ENCODE peak calls at places on chromosome X, in seven cellular contexts. U is T-helper 9 cell; G is H4; H is stimulated activated CD4-positive, alpha-beta T cell treated with anti-CD3 and anti-CD28 coated beads, Interleukin-12 subunit alpha, Interleukin-12 subunit beta, amount 100 ng/mL, for 48 hours; W is OCI-M1; T is thyroid gland; D is stimulated activated naive CD4-positive, alpha-beta T cell. Y is an unnamed sample.
A peak's percentile ranks its signal among the peaks of the same experiment; 100 is the strongest.

GRCh38 chrX:44569122-44569521 is 26.5 kb upstream of the FUNDC1 start:
- DNase-seq in W (no peak), U (no peak), H (no peak), T (no peak), G (peak; percentile 27), D (no peak), Y (no peak)

GRCh38 chrX:47623540-47624027 is 3.9 kb upstream of the SYN1 start:
- DNase-seq in U (peak; percentile 12), H (no peak), G (no peak), D (peak; percentile 78), T (peak; percentile 42), W (peak; percentile 56), Y (peak; percentile 65)

GRCh38 chrX:14872355-14872754 is 514 bp downstream of the FANCB start:
- DNase-seq in H (no peak), D (no peak), G (no peak), W (no peak), T (no peak), U (no peak), Y (no peak)

GRCh38 chrX:67544871-67545771 is 1.3 kb downstream of the AR start:
- DNase-seq in W (no peak), D (no peak), H (no peak), U (no peak), G (peak; percentile 14), T (peak; percentile 17), Y (no peak)

GRCh38 chrX:2610246-2611170 is 80.6 kb upstream of the CD99 start:
- DNase-seq in D (no peak), W (no peak), U (no peak), G (no peak), T (no peak), H (no peak), Y (no peak)

GRCh38 chrX:120459313-120459712 is 9.8 kb downstream of the LAMP2 start:
- DNase-seq in D (no peak), T (no peak), G (no peak), U (no peak), W (no peak), H (no peak), Y (no peak)

GRCh38 chrX:16239211-16239610 is 71.9 kb downstream of the MAGEB17 start:
- DNase-seq in T (peak; percentile 2), D (no peak), W (peak; percentile 1), H (peak; percentile 1), G (peak; percentile 83), U (no peak), Y (no peak)

GRCh38 chrX:68234171-68234910 is 199.0 kb downstream of the OPHN1 start:
- DNase-seq in T (no peak), W (no peak), G (no peak), U (no peak), H (no peak), D (no peak), Y (no peak)

GRCh38 chrX:37755073-37755472 is 24.8 kb upstream of the CYBB start:
- DNase-seq in T (no peak), G (no peak), W (peak; percentile 91), U (no peak), H (no peak), D (peak; percentile 37), Y (no peak)

GRCh38 chrX:124217289-124218251 is 114.9 kb upstream of the TEX13D start:
- DNase-seq in H (peak; percentile 50), U (peak; percentile 50), G (peak; percentile 25), T (no peak), W (peak; percentile 72), D (peak; percentile 79), Y (no peak)

GRCh38 chrX:69000857-69001256 is 164.4 kb downstream of the PJA1 start:
- DNase-seq in T (no peak), D (no peak), G (no peak), H (no peak), U (no peak), W (peak; percentile 1), Y (no peak)

GRCh38 chrX:13764284-13764683 is 29.7 kb downstream of the OFD1 start:
- DNase-seq in U (no peak), H (no peak), T (no peak), W (peak; percentile 37), D (no peak), G (no peak), Y (no peak)

GRCh38 chrX:48835524-48836329 is at the start of gene PCSK1N:
- DNase-seq in W (no peak), H (no peak), U (peak; percentile 10), G (peak; percentile 47), D (no peak), T (peak; percentile 11), Y (peak; percentile 42)

GRCh38 chrX:94057385-94057784 is 383.4 kb downstream of the FAM133A start:
- DNase-seq in H (no peak), W (no peak), U (no peak), D (no peak), T (no peak), G (peak; percentile 48), Y (no peak)

GRCh38 chrX:103791233-103791632 is 14.6 kb downstream of the PLP1 start:
- DNase-seq in T (no peak), W (no peak), H (no peak), G (peak; percentile 6), U (no peak), D (no peak), Y (peak; percentile 35)

GRCh38 chrX:146481735-146482134 is 327.8 kb upstream of the CXorf51B start:
- DNase-seq in U (no peak), H (no peak), G (peak; percentile 28), D (no peak), T (no peak), W (peak; percentile 5), Y (no peak)

GRCh38 chrX:69021561-69021960 is 143.7 kb downstream of the PJA1 start:
- DNase-seq in G (no peak), T (no peak), U (no peak), H (no peak), D (no peak), W (no peak), Y (no peak)

GRCh38 chrX:52424658-52425057 is 55.8 kb downstream of the XAGE2 start:
- DNase-seq in H (no peak), W (no peak), D (no peak), G (no peak), U (no peak), T (no peak), Y (no peak)

GRCh38 chrX:50697691-50698090 is 116.3 kb downstream of the SHROOM4 start:
- DNase-seq in T (no peak), U (no peak), H (no peak), D (no peak), G (peak; percentile 48), W (no peak), Y (no peak)